ENCODE peak calls at places on chromosomes 11 and 22, in four cellular contexts. A, F, G and U are unnamed samples.
A peak's percentile ranks its signal among the peaks of the same experiment; 100 is the strongest.

GRCh38 chr11:124867700-124868099 is 2.5 kb downstream of the ROBO3 start:
- DNase-seq in A (no peak), G (peak; percentile 24), F (peak; percentile 59), U (no peak)

GRCh38 chr11:30914143-30914762 is 328.1 kb upstream of the MPPED2 start:
- DNase-seq in F (peak; percentile 82), G (peak; percentile 50), A (no peak), U (no peak)

GRCh38 chr11:42974510-42974909 is 337.3 kb upstream of the API5 start:
- DNase-seq in G (no peak), F (peak; percentile 63), A (no peak), U (no peak)

GRCh38 chr11:23236846-23237550 is 376.7 kb upstream of the CCDC179 start:
- DNase-seq in A (no peak), G (peak; percentile 23), F (no peak), U (no peak)

GRCh38 chr11:107359701-107360100 is 97.9 kb downstream of the CWF19L2 start:
- DNase-seq in F (no peak), A (no peak), G (peak; percentile 4), U (no peak)

GRCh38 chr22:43128116-43128515 is 15.1 kb downstream of the MCAT start:
- DNase-seq in A (no peak), G (no peak), F (no peak), U (no peak)

GRCh38 chr22:46007848-46008261 is 30.9 kb upstream of the WNT7B start:
- DNase-seq in A (no peak), G (peak; percentile 98), F (no peak), U (no peak)

GRCh38 chr11:134623711-134624110 is 211.7 kb upstream of the B3GAT1 start:
- DNase-seq in G (no peak), A (no peak), F (no peak), U (no peak)

GRCh38 chr22:23401111-23401909 is 178.8 kb downstream of the IGLL1 start:
- DNase-seq in G (peak; percentile 96), A (no peak), F (no peak), U (no peak)

GRCh38 chr22:45335021-45335818 is 25.5 kb downstream of the FAM118A start:
- DNase-seq in A (no peak), F (peak; percentile 74), G (no peak), U (no peak)

GRCh38 chr11:122505304-122506006 is 150.1 kb upstream of the UBASH3B start:
- DNase-seq in A (no peak), G (peak; percentile 92), F (peak; percentile 81), U (peak; percentile 9)

GRCh38 chr11:114291381-114291780 is 4.8 kb upstream of the NNMT start:
- DNase-seq in G (peak; percentile 95), A (no peak), F (no peak), U (no peak)

GRCh38 chr11:91421586-91421985 is 803.0 kb upstream of the FAT3 start:
- DNase-seq in G (no peak), F (no peak), A (no peak), U (no peak)

GRCh38 chr11:126011220-126011619 is 51.4 kb downstream of the CDON start:
- DNase-seq in F (no peak), G (no peak), A (no peak), U (no peak)

GRCh38 chr11:112977620-112978212 is 16.5 kb downstream of the NCAM1 start:
- DNase-seq in A (no peak), G (peak; percentile 60), F (no peak), U (no peak)

GRCh38 chr11:33684003-33684715 is 16.5 kb downstream of the C11orf91 start:
- DNase-seq in A (no peak), F (no peak), G (no peak), U (no peak)

GRCh38 chr11:61870429-61871039 is 20.8 kb downstream of the FADS3 start:
- DNase-seq in F (no peak), G (no peak), A (no peak), U (no peak)

GRCh38 chr11:32002311-32002710 is 88.6 kb upstream of the RCN1 start:
- DNase-seq in A (no peak), F (no peak), G (no peak), U (no peak)
- H3K4me1 ChIP-seq in A (no peaks in the 10 kb centered on the region), F (no peaks in the 10 kb centered on the region), G (no peaks in the 10 kb centered on the region), U (no peaks in the 10 kb centered on the region)

GRCh38 chr22:39490135-39490798 is 11.8 kb upstream of the MIEF1 start:
- DNase-seq in A (peak; percentile 41), G (peak; percentile 72), F (peak; percentile 90), U (peak; percentile 28)
- H3K27ac ChIP-seq in A (no peak overlapping the region), G (no peak overlapping the region), F (no peak overlapping the region), U (no peak overlapping the region)

DNA sequence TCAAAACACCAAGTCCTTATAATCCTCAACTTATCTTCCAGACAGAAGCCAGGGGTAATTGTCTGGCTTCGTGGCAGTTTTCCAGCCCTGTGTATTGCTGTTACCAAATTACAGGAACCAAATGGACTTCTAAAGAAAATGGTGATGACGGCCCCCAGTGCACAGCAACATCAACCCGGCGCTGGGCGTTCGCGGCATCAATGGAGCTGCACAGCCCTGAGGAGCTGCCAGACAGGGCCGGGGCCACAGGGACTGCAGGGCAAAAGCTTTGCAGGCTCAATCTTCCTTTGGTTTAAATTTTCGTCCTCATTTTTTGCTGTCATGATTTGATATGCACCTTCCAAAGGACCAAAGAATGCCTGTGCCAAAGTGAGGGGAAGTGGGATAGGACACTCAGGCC is 292.5 kb downstream of the BRD1 start:
- DNase-seq in F (peak; percentile 20), A (no peak), G (no peak), U (no peak)
- H3K4me1 ChIP-seq in F (peaks cover 8% of the 10 kb centered on the region), A (no peaks in the 10 kb centered on the region), G (no peaks in the 10 kb centered on the region), U (no peaks in the 10 kb centered on the region)

GRCh38 chr11:77401486-77402217 is 72.2 kb downstream of the PAK1 start:
- DNase-seq in F (no peak), A (no peak), G (no peak), U (no peak)
- H3K27ac ChIP-seq in F (no peak overlapping the region), A (no peak overlapping the region), G (no peak overlapping the region), U (no peak overlapping the region)